ENCODE peak calls at places on chromosomes 6 and 20, in four cellular contexts. One of them, this sample, is unnamed.

GRCh38 chr6:168865-169455 is 123.3 kb upstream of the DUSP22 start:
- DNase-seq in lower lobe of right lung: no peak
- DNase-seq in mammary epithelial cell: peak; percentile 44
- DNase-seq in tibial nerve: no peak
- DNase-seq in this sample: no peak

GRCh38 chr6:136411453-136412354 is 122.1 kb upstream of the BCLAF1 start:
- DNase-seq in lower lobe of right lung: no peak
- DNase-seq in mammary epithelial cell: no peak
- DNase-seq in tibial nerve: no peak
- DNase-seq in this sample: no peak

GRCh38 chr6:79031821-79032590 is 46.0 kb downstream of the PHIP start:
- DNase-seq in lower lobe of right lung: no peak
- DNase-seq in mammary epithelial cell: peak; percentile 39
- DNase-seq in tibial nerve: no peak
- DNase-seq in this sample: peak; percentile 42

GRCh38 chr6:39587080-39587479 is 138.1 kb downstream of the KIF6 start:
- DNase-seq in lower lobe of right lung: no peak
- DNase-seq in mammary epithelial cell: no peak
- DNase-seq in tibial nerve: no peak
- DNase-seq in this sample: no peak

GRCh38 chr20:51697119-51697826 is 70.9 kb downstream of the ATP9A start:
- DNase-seq in lower lobe of right lung: no peak
- DNase-seq in mammary epithelial cell: no peak
- DNase-seq in tibial nerve: no peak
- DNase-seq in this sample: no peak

GRCh38 chr6:25717856-25718740 is 36.4 kb upstream of the SLC17A4 start:
- DNase-seq in lower lobe of right lung: no peak
- DNase-seq in mammary epithelial cell: no peak
- DNase-seq in tibial nerve: no peak
- DNase-seq in this sample: no peak

GRCh38 chr6:147935656-147936055 is 407.0 kb upstream of the SASH1 start:
- DNase-seq in lower lobe of right lung: no peak
- DNase-seq in mammary epithelial cell: no peak
- DNase-seq in tibial nerve: no peak
- DNase-seq in this sample: no peak

GRCh38 chr6:112252571-112253504 is 1.5 kb downstream of the LAMA4 start:
- DNase-seq in lower lobe of right lung: no peak
- DNase-seq in mammary epithelial cell: no peak
- DNase-seq in tibial nerve: no peak
- DNase-seq in this sample: no peak

GRCh38 chr20:62741191-62741676 is 32.6 kb downstream of the NTSR1 start:
- DNase-seq in lower lobe of right lung: peak; percentile 16
- DNase-seq in mammary epithelial cell: no peak
- DNase-seq in tibial nerve: no peak
- DNase-seq in this sample: no peak

GRCh38 chr20:13613917-13614316 is 24.8 kb downstream of the TASP1 start:
- DNase-seq in lower lobe of right lung: no peak
- DNase-seq in mammary epithelial cell: no peak
- DNase-seq in tibial nerve: no peak
- DNase-seq in this sample: no peak

GRCh38 chr6:34055223-34055933 is 90.5 kb downstream of the GRM4 start:
- DNase-seq in lower lobe of right lung: peak; percentile 61
- DNase-seq in mammary epithelial cell: peak; percentile 25
- DNase-seq in tibial nerve: no peak
- DNase-seq in this sample: peak; percentile 8

GRCh38 chr6:34051339-34051919 is 94.5 kb downstream of the GRM4 start:
- DNase-seq in lower lobe of right lung: no peak
- DNase-seq in mammary epithelial cell: no peak
- DNase-seq in tibial nerve: no peak
- DNase-seq in this sample: no peak

GRCh38 chr6:34052071-34052825 is 93.6 kb downstream of the GRM4 start:
- DNase-seq in lower lobe of right lung: no peak
- DNase-seq in mammary epithelial cell: no peak
- DNase-seq in tibial nerve: no peak
- DNase-seq in this sample: no peak

GRCh38 chr6:34052918-34053608 is 92.8 kb downstream of the GRM4 start:
- DNase-seq in lower lobe of right lung: no peak
- DNase-seq in mammary epithelial cell: no peak
- DNase-seq in tibial nerve: no peak
- DNase-seq in this sample: no peak

DNA sequence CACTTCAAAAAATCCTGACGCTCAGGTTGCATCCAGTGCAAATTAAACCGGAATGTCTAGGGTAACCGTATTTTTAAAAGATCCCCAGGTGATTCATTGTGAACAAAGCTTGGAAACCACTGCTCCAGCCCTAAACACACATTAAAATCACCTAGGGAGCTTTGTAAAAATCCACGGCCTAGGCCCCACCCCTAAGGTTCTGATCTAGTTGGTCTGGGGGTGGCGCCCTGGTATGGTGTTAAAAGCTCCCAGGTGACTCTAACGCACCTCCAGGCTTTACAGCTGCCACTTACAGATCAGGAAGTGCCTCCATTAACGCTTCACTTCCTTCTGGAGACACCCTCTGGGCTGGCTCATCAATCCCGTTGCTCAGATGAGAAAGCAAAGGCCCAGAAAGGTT is 92.2 kb downstream of the GRM4 start:
- DNase-seq in lower lobe of right lung: no peak
- DNase-seq in mammary epithelial cell: no peak
- DNase-seq in tibial nerve: no peak
- DNase-seq in this sample: no peak
- H3K27me3 ChIP-seq in lower lobe of right lung: no peaks in the 10 kb centered on the region
- H3K27me3 ChIP-seq in mammary epithelial cell: no peaks in the 10 kb centered on the region
- H3K27me3 ChIP-seq in tibial nerve: no peaks in the 10 kb centered on the region
- H3K27me3 ChIP-seq in this sample: peaks cover 34% of the 10 kb centered on the region

DNA sequence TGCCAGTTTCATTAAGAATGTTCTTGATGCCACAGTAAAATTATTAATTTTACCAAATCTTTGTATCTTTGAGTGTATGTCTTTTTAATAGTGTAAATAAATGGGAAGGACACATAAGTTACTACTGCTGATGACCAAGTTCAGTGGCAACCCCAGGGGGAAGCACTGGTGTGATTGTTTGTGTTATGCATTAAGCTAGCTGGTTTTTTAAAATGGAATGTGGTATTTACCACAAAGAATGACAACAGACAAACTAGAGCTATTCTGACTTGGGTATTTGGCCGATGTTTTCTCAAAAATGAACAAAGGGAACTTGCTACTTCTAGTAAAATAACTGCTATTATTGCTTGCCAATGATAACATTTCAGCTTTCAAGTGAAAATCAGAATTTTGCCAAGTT is 2.9 kb downstream of the FNDC1 start:
- DNase-seq in lower lobe of right lung: no peak
- DNase-seq in mammary epithelial cell: no peak
- DNase-seq in tibial nerve: no peak
- DNase-seq in this sample: no peak
- H3K27me3 ChIP-seq in lower lobe of right lung: peaks cover 46% of the 10 kb centered on the region
- H3K27me3 ChIP-seq in mammary epithelial cell: peaks cover 27% of the 10 kb centered on the region
- H3K27me3 ChIP-seq in tibial nerve: no peaks in the 10 kb centered on the region
- H3K27me3 ChIP-seq in this sample: peaks cover 44% of the 10 kb centered on the region

GRCh38 chr6:15935661-15936060 is 193.2 kb upstream of the MYLIP start:
- DNase-seq in lower lobe of right lung: no peak
- DNase-seq in mammary epithelial cell: no peak
- DNase-seq in tibial nerve: no peak
- DNase-seq in this sample: no peak
- H3K27me3 ChIP-seq in lower lobe of right lung: no peaks in the 10 kb centered on the region
- H3K27me3 ChIP-seq in mammary epithelial cell: no peaks in the 10 kb centered on the region
- H3K27me3 ChIP-seq in tibial nerve: no peaks in the 10 kb centered on the region
- H3K27me3 ChIP-seq in this sample: no peaks in the 10 kb centered on the region

DNA sequence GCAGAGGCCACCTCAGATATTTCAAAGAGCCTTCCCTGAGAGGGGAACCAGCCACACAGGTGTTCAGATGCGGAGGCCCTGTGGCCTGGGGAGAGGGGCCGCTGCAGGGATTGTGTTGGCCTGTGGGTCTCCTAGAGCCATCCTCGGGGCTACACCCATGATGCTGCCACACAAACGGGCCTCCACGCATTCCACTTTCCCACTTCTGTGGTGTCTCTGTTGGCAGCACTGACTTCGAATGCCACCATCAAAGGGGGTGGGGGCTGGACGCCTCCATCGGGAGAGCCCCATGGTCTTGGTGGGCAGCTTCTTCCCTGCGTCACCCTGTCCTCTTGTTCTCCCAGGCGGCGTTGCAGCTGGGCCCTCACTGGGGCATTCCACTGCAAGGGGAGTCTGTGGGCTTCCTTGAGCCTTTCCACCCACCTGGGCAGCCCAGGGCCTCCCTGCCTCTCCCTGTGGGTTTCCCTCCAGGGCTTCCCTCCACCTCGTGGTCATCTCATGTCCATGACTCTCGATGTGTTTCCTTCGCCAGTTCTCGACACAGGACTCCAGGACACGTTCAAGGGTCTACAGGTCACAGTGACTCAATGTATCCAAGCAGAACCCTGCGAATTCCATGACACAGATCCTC is 145.5 kb downstream of the ERMARD start:
- DNase-seq in lower lobe of right lung: no peak
- DNase-seq in mammary epithelial cell: no peak
- DNase-seq in tibial nerve: no peak
- DNase-seq in this sample: no peak
- H3K27me3 ChIP-seq in lower lobe of right lung: no peaks in the 10 kb centered on the region
- H3K27me3 ChIP-seq in mammary epithelial cell: no peaks in the 10 kb centered on the region
- H3K27me3 ChIP-seq in tibial nerve: no peaks in the 10 kb centered on the region
- H3K27me3 ChIP-seq in this sample: no peaks in the 10 kb centered on the region

This sample was measured in AG04450.